ENCODE peak calls at places on chromosomes 12 and 14, in four cellular contexts. U is tibial artery, Y is H4, I is substantia nigra. E is an unnamed sample.
A peak's percentile ranks its signal among the peaks of the same experiment; 100 is the strongest.

GRCh38 chr12:128810182-128811127 is 13.3 kb downstream of the SLC15A4 start:
- DNase-seq in U (peak; percentile 75), Y (no peak), I (no peak), E (no peak)

GRCh38 chr12:54125950-54126695 is 62.7 kb downstream of the SMUG1 start:
- DNase-seq in U (peak; percentile 55), Y (no peak), I (no peak), E (no peak)

GRCh38 chr12:10196210-10196609 is 16.5 kb upstream of the GABARAPL1 start:
- DNase-seq in U (no peak), Y (no peak), I (no peak), E (no peak)

GRCh38 chr12:24996102-24996797 is 47.3 kb upstream of the BCAT1 start:
- DNase-seq in U (no peak), Y (no peak), I (no peak), E (no peak)

GRCh38 chr12:15543347-15543746 is 221.0 kb downstream of the PTPRO start:
- DNase-seq in U (no peak), Y (no peak), I (no peak), E (no peak)

GRCh38 chr12:89671469-89671868 is 37.2 kb downstream of the ATP2B1 start:
- DNase-seq in U (no peak), Y (peak; percentile 63), I (no peak), E (no peak)

GRCh38 chr14:61695695-61696527 is 598 bp downstream of the HIF1A start:
- DNase-seq in U (peak; percentile 69), Y (peak; percentile 33), I (no peak), E (peak; percentile 74)

GRCh38 chr12:25977047-25977446 is 18.6 kb downstream of the RASSF8 start:
- DNase-seq in U (no peak), Y (peak; percentile 16), I (no peak), E (no peak)

GRCh38 chr12:10365716-10366433 is 24.0 kb downstream of the KLRK1 start:
- DNase-seq in U (no peak), Y (peak; percentile 82), I (no peak), E (no peak)

GRCh38 chr12:48000878-48001321 is 3.4 kb downstream of the COL2A1 start:
- DNase-seq in U (no peak), Y (peak; percentile 45), I (no peak), E (no peak)

GRCh38 chr12:130375296-130375695 is 37.6 kb downstream of the PIWIL1 start:
- DNase-seq in U (no peak), Y (no peak), I (no peak), E (no peak)

GRCh38 chr14:83706555-83706954 is 1823.4 kb upstream of the FLRT2 start:
- DNase-seq in U (no peak), Y (peak; percentile 11), I (no peak), E (no peak)

GRCh38 chr14:102206901-102207300 is 67.2 kb downstream of the WDR20 start:
- DNase-seq in U (no peak), Y (no peak), I (no peak), E (no peak)

GRCh38 chr12:124087251-124088141 is 114.5 kb downstream of the ZNF664 start:
- DNase-seq in U (no peak), Y (no peak), I (no peak), E (no peak)

GRCh38 chr12:3456809-3457208 is 34.2 kb upstream of the PRMT8 start:
- DNase-seq in U (no peak), Y (no peak), I (no peak), E (peak; percentile 46)

GRCh38 chr12:53727310-53728041 is at the start of gene CALCOCO1:
- DNase-seq in U (peak; percentile 99), Y (peak; percentile 98), I (peak; percentile 96), E (peak; percentile 99)

GRCh38 chr14:63510538-63510937 is 32.6 kb downstream of the PPP2R5E start:
- DNase-seq in U (no peak), Y (peak; percentile 69), I (no peak), E (no peak)

GRCh38 chr12:91984571-91984970 is 161.1 kb downstream of the BTG1 start:
- DNase-seq in U (no peak), Y (peak; percentile 15), I (no peak), E (no peak)

GRCh38 chr14:92459479-92460421 is 53.8 kb upstream of the RIN3 start:
- DNase-seq in U (no peak), Y (no peak), I (no peak), E (peak; percentile 50)

GRCh38 chr12:19085090-19085489 is 44.4 kb upstream of the PLEKHA5 start:
- DNase-seq in U (no peak), Y (no peak), I (no peak), E (no peak)

GRCh38 chr12:75859868-75860267 is 171.7 kb downstream of the PHLDA1 start:
- DNase-seq in U (no peak), Y (no peak), I (no peak), E (no peak)

E was measured in left lung.